ENCODE peak calls at places on chromosomes 6 and 20, in nine cellular contexts. Y is HTR-8/SVneo; G is HFF-Myc; K is heart right ventricle; F is tibial nerve; T is HEK293T; X is mammary epithelial cell; H is cardiac muscle cell; E is activated CD8-positive, alpha-beta memory T cell treated with anti-CD3 and anti-CD28 coated beads for 24 hours. P is an unnamed sample.

GRCh38 chr6:13278184-13278583 is 50.2 kb downstream of the TBC1D7 start:
- DNase-seq in F (no peak), T (peak; percentile 24), Y (no peak), K (no peak), X (no peak), H (peak; percentile 20), E (no peak), G (no peak), P (peak; percentile 26)

GRCh38 chr6:109450801-109451200 is 4.8 kb downstream of the MICAL1 start:
- DNase-seq in K (no peak), Y (no peak), X (no peak), E (peak; percentile 43), F (no peak), T (no peak), G (no peak), H (no peak), P (no peak)

GRCh38 chr6:152121910-152122309 is 314.4 kb downstream of the ESR1 start:
- DNase-seq in K (no peak), E (no peak), X (no peak), Y (no peak), G (no peak), H (no peak), F (no peak), T (no peak), P (no peak)

GRCh38 chr20:59817406-59817805 is 116.0 kb downstream of the SYCP2 start:
- DNase-seq in T (no peak), G (no peak), Y (no peak), X (no peak), F (peak; percentile 2), H (no peak), K (no peak), E (no peak), P (no peak)

GRCh38 chr6:53944538-53944937 is 149.7 kb downstream of the LRRC1 start:
- DNase-seq in T (no peak), E (no peak), H (no peak), Y (no peak), X (no peak), K (no peak), G (no peak), F (no peak), P (no peak)

GRCh38 chr6:42711930-42712329 is 10.5 kb downstream of the PRPH2 start:
- DNase-seq in T (no peak), F (no peak), H (no peak), K (no peak), Y (no peak), G (no peak), X (no peak), E (no peak), P (no peak)

GRCh38 chr6:135983720-135984343 is 132.3 kb downstream of the PDE7B start:
- DNase-seq in T (no peak), G (no peak), Y (no peak), K (no peak), E (no peak), H (no peak), X (no peak), F (no peak), P (no peak)

GRCh38 chr20:16069416-16070010 is 503.7 kb downstream of the KIF16B start:
- DNase-seq in K (no peak), H (no peak), F (no peak), T (no peak), G (no peak), X (no peak), E (no peak), Y (no peak), P (no peak)

GRCh38 chr6:142500265-142500786 is 198.5 kb downstream of the ADGRG6 start:
- DNase-seq in Y (no peak), F (no peak), X (no peak), E (no peak), K (no peak), G (no peak), T (no peak), H (no peak), P (no peak)

GRCh38 chr20:8399963-8400362 is 267.9 kb downstream of the PLCB1 start:
- DNase-seq in T (no peak), E (no peak), K (no peak), Y (no peak), F (no peak), H (no peak), X (no peak), G (no peak), P (no peak)

GRCh38 chr6:150202404-150202803 is 59.6 kb downstream of the PPP1R14C start:
- DNase-seq in H (no peak), F (no peak), X (peak; percentile 66), K (no peak), T (no peak), E (no peak), G (no peak), Y (no peak), P (no peak)

GRCh38 chr20:16261733-16262277 is 311.4 kb downstream of the KIF16B start:
- DNase-seq in H (no peak), G (no peak), Y (no peak), T (no peak), E (no peak), K (no peak), X (no peak), F (no peak), P (no peak)

GRCh38 chr20:24780648-24781047 is 168.4 kb upstream of the CST7 start:
- DNase-seq in E (no peak), H (no peak), T (no peak), F (no peak), K (no peak), X (no peak), G (no peak), Y (no peak), P (no peak)

GRCh38 chr6:27601668-27602254 is 128.9 kb upstream of the ZNF184 start:
- DNase-seq in H (peak; percentile 30), F (no peak), G (no peak), T (peak; percentile 37), E (no peak), Y (no peak), K (no peak), X (no peak), P (peak; percentile 42)

GRCh38 chr20:20926222-20926905 is 179.8 kb downstream of the LINC00237 start:
- DNase-seq in E (no peak), G (no peak), H (no peak), K (no peak), X (no peak), F (no peak), T (no peak), Y (no peak), P (no peak)

GRCh38 chr6:129140571-129140970 is 257.6 kb downstream of the LAMA2 start:
- DNase-seq in G (no peak), T (no peak), F (no peak), H (no peak), Y (no peak), K (peak; percentile 27), X (no peak), E (no peak), P (no peak)

GRCh38 chr6:11341867-11342266 is 109.4 kb upstream of the NEDD9 start:
- DNase-seq in F (no peak), H (no peak), G (no peak), Y (no peak), T (no peak), E (no peak), X (peak; percentile 72), K (no peak), P (no peak)

GRCh38 chr20:4483481-4483880 is 238.2 kb upstream of the PRND start:
- DNase-seq in H (no peak), T (no peak), Y (no peak), E (no peak), X (peak; percentile 57), K (no peak), G (no peak), F (no peak), P (peak; percentile 24)

GRCh38 chr6:18963439-18963838 is 576.3 kb downstream of the RNF144B start:
- DNase-seq in F (no peak), Y (no peak), T (no peak), X (no peak), G (no peak), E (no peak), H (no peak), K (no peak), P (no peak)

GRCh38 chr20:22575087-22575721 is 9.2 kb downstream of the FOXA2 start:
- DNase-seq in E (no peak), X (no peak), H (no peak), G (no peak), K (no peak), Y (no peak), T (no peak), F (no peak), P (no peak)

GRCh38 chr20:822651-823325 is 10.7 kb upstream of the FAM110A start:
- DNase-seq in H (no peak), F (no peak), X (no peak), Y (no peak), K (no peak), E (no peak), G (no peak), T (no peak), P (no peak)

GRCh38 chr20:43925215-43925614 is 10.6 kb downstream of the TOX2 start:
- DNase-seq in T (no peak), K (no peak), H (no peak), G (no peak), X (no peak), Y (no peak), E (peak; percentile 87), F (no peak), P (no peak)

GRCh38 chr6:41940759-41941279 is 789 bp downstream of the CCND3 start:
- DNase-seq in T (no peak), H (peak; percentile 56), G (no peak), K (peak; percentile 66), F (no peak), X (peak; percentile 43), Y (peak; percentile 22), E (peak; percentile 85), P (peak; percentile 33)

GRCh38 chr6:130907687-130908086 is 80.5 kb downstream of the SMLR1 start:
- DNase-seq in G (no peak), F (no peak), K (no peak), H (no peak), E (no peak), X (no peak), T (no peak), Y (no peak), P (no peak)

GRCh38 chr6:47698342-47698787 is at the start of gene ADGRF4:
- DNase-seq in G (no peak), K (no peak), H (no peak), X (peak; percentile 98), T (no peak), F (no peak), Y (peak; percentile 43), E (no peak), P (no peak)

GRCh38 chr6:122401104-122401503 is 1.7 kb downstream of the HSF2 start:
- DNase-seq in E (no peak), T (no peak), H (no peak), X (no peak), F (no peak), Y (no peak), K (no peak), G (no peak), P (no peak)

GRCh38 chr20:3377644-3378043 is 29.8 kb downstream of the DNAAF9 start:
- DNase-seq in G (no peak), K (no peak), E (no peak), F (no peak), Y (no peak), X (no peak), T (no peak), H (no peak), P (no peak)

GRCh38 chr6:170086639-170087420 is 204.0 kb downstream of the DLL1 start:
- DNase-seq in H (no peak), X (no peak), T (no peak), K (peak; percentile 1), G (no peak), E (peak; percentile 55), F (no peak), Y (no peak), P (no peak)

GRCh38 chr20:63073051-63073737 is 66.4 kb upstream of the BHLHE23 start:
- DNase-seq in Y (no peak), T (no peak), G (no peak), F (no peak), K (no peak), X (no peak), H (no peak), E (no peak), P (no peak)

GRCh38 chr6:169963581-169964297 is 212.3 kb downstream of the ERMARD start:
- DNase-seq in E (peak; percentile 32), G (no peak), K (no peak), Y (no peak), F (no peak), T (no peak), X (no peak), H (no peak), P (no peak)

GRCh38 chr6:30752164-30752927 is 8.0 kb upstream of the IER3 start:
- DNase-seq in K (peak; percentile 95), Y (peak; percentile 93), E (no peak), G (peak; percentile 98), X (peak; percentile 100), F (peak; percentile 82), T (no peak), H (no peak), P (peak; percentile 5)

P was measured in NCI-H1105 treated with DMSO at 0.1 percent for 48 hours.